ENCODE peak calls at places on chromosome 12, in seven cellular contexts. G, Q, E, K, Y, T and Z are unnamed samples.

GRCh38 chr12:41683023-41683422 is 461.7 kb downstream of the GXYLT1 start:
- DNase-seq in E (no peak), G (no peak), Q (no peak), K (no peak), Y (no peak), T (no peak), Z (no peak)

GRCh38 chr12:63090716-63091115 is 60.3 kb downstream of the AVPR1A start:
- DNase-seq in Q (no peak), G (no peak), Y (peak), K (no peak), T (no peak), E (no peak), Z (no peak)

GRCh38 chr12:117092511-117092780 is 6.8 kb downstream of the TESC start:
- DNase-seq in T (no peak), Y (no peak), Q (no peak), G (no peak), K (no peak), E (no peak), Z (no peak)

GRCh38 chr12:55060470-55060869 is 40.7 kb downstream of the NEUROD4 start:
- DNase-seq in G (no peak), T (no peak), Y (no peak), Q (no peak), E (no peak), K (peak), Z (no peak)

GRCh38 chr12:53219116-53219955 is 12.3 kb upstream of the ITGB7 start:
- DNase-seq in K (peak), E (no peak), Y (no peak), Q (peak), T (no peak), G (no peak), Z (no peak)

GRCh38 chr12:108609535-108610335 is 11.9 kb upstream of the TMEM119 start:
- DNase-seq in K (no peak), E (peak), T (peak), Y (no peak), G (no peak), Q (peak), Z (peak)

GRCh38 chr12:10759657-10760056 is 36.5 kb upstream of the YBX3 start:
- DNase-seq in Y (no peak), E (no peak), Q (no peak), G (no peak), T (no peak), K (no peak), Z (no peak)

GRCh38 chr12:111749391-111749790 is 17.3 kb upstream of the ALDH2 start:
- DNase-seq in G (no peak), T (no peak), K (no peak), Y (no peak), Q (no peak), E (no peak), Z (no peak)

GRCh38 chr12:58966939-58967338 is 46.6 kb upstream of the LRIG3 start:
- DNase-seq in T (no peak), K (no peak), E (no peak), G (no peak), Q (no peak), Y (no peak), Z (no peak)

GRCh38 chr12:120252071-120252906 is 13.2 kb downstream of the PXN start:
- DNase-seq in G (no peak), K (no peak), Q (no peak), Y (no peak), T (no peak), E (no peak), Z (no peak)

GRCh38 chr12:127893875-127894635 is 372.9 kb upstream of the TMEM132C start:
- DNase-seq in Y (no peak), Q (no peak), E (no peak), T (no peak), G (no peak), K (no peak), Z (no peak)

GRCh38 chr12:4041191-4041885 is 168.1 kb upstream of the PARP11 start:
- DNase-seq in Y (no peak), K (no peak), T (no peak), Q (no peak), G (no peak), E (no peak), Z (no peak)

GRCh38 chr12:119512772-119513497 is 80.6 kb upstream of the TMEM233 start:
- DNase-seq in G (no peak), K (peak), Q (no peak), Y (no peak), T (no peak), E (no peak), Z (no peak)

GRCh38 chr12:121861549-121862254 is 3.0 kb upstream of the HPD start:
- DNase-seq in Y (no peak), K (no peak), T (no peak), G (no peak), E (no peak), Q (no peak), Z (no peak)

GRCh38 chr12:11823043-11823442 is 173.6 kb downstream of the ETV6 start:
- DNase-seq in G (no peak), T (no peak), K (no peak), E (no peak), Q (no peak), Y (no peak), Z (no peak)

GRCh38 chr12:88624911-88625310 is 44.6 kb upstream of the KITLG start:
- DNase-seq in E (no peak), K (no peak), Q (no peak), T (no peak), G (no peak), Y (no peak), Z (no peak)

GRCh38 chr12:20268121-20268732 is 100.1 kb upstream of the PDE3A start:
- DNase-seq in E (no peak), Q (no peak), Y (no peak), T (no peak), K (no peak), G (no peak), Z (no peak)

GRCh38 chr12:91732086-91732485 is 413.6 kb downstream of the BTG1 start:
- DNase-seq in G (no peak), K (no peak), E (no peak), Q (no peak), T (no peak), Y (no peak), Z (no peak)

GRCh38 chr12:108884116-108885012 is 4.5 kb downstream of the DAO start:
- DNase-seq in Q (peak), K (peak), E (no peak), T (no peak), G (peak), Y (peak), Z (no peak)

GRCh38 chr12:49885118-49885517 is 18.6 kb downstream of the FAIM2 start:
- DNase-seq in E (no peak), Q (peak), Y (no peak), K (no peak), G (peak), T (no peak), Z (peak)

GRCh38 chr12:108560321-108560721 is 652 bp downstream of the SART3 start:
- DNase-seq in Y (no peak), T (no peak), E (no peak), Q (no peak), G (no peak), K (no peak), Z (no peak)

GRCh38 chr12:50101663-50102062 is 2.1 kb upstream of the GPD1 start:
- DNase-seq in Y (no peak), Q (no peak), E (no peak), T (no peak), K (no peak), G (no peak), Z (peak)

GRCh38 chr12:52924764-52925716 is 20.2 kb upstream of the KRT8 start:
- DNase-seq in Q (no peak), K (no peak), T (no peak), G (no peak), E (peak), Y (no peak), Z (no peak)

GRCh38 chr12:48818831-48819590 is 715 bp downstream of the CACNB3 start:
- DNase-seq in Q (no peak), T (peak), E (peak), K (no peak), Y (no peak), G (no peak), Z (no peak)

GRCh38 chr12:52518574-52519469 is 1.4 kb downstream of the KRT5 start:
- DNase-seq in K (no peak), G (no peak), T (peak), E (no peak), Y (no peak), Q (no peak), Z (no peak)

GRCh38 chr12:124129132-124129531 is 156.1 kb downstream of the ZNF664 start:
- DNase-seq in T (no peak), Y (no peak), K (no peak), Q (no peak), G (no peak), E (no peak), Z (no peak)